ENCODE peak calls at places on chromosomes 5 and 9, in eight cellular contexts. R is cardiac fibroblast; V is CD4-positive, alpha-beta T cell; C is upper lobe of right lung; S is spleen; K is pancreas; H is Caco-2; A is astrocyte of the spinal cord. F is an unnamed sample.

GRCh38 chr9:132319421-132320110 is 35.2 kb downstream of the SETX start:
- DNase-seq in S (no peak), R (peak), C (no peak), V (no peak), K (no peak), H (no peak), A (no peak), F (no peak)

GRCh38 chr5:78568676-78569075 is 79.9 kb downstream of the LHFPL2 start:
- DNase-seq in S (no peak), A (no peak), K (no peak), R (no peak), H (no peak), V (no peak), C (no peak), F (no peak)

GRCh38 chr9:86349271-86349670 is 4.9 kb downstream of the TUT7 start:
- DNase-seq in H (no peak), C (no peak), V (no peak), K (no peak), S (no peak), A (no peak), R (no peak), F (no peak)

GRCh38 chr5:151864349-151864748 is 60.3 kb downstream of the GLRA1 start:
- DNase-seq in C (no peak), R (no peak), H (no peak), K (no peak), A (no peak), V (no peak), S (no peak), F (no peak)

GRCh38 chr5:57408714-57409113 is 73.9 kb downstream of the ACTBL2 start:
- DNase-seq in H (no peak), S (no peak), R (peak), C (no peak), K (no peak), A (peak), V (no peak), F (no peak)

GRCh38 chr9:19830796-19831195 is 42.0 kb upstream of the SLC24A2 start:
- DNase-seq in H (no peak), S (no peak), K (no peak), V (no peak), A (no peak), R (no peak), C (no peak), F (no peak)

GRCh38 chr5:147819371-147819770 is 12.1 kb downstream of the SPINK1 start:
- DNase-seq in V (no peak), S (no peak), H (no peak), R (no peak), K (no peak), C (no peak), A (no peak), F (no peak)

GRCh38 chr5:120372899-120373298 is 91.2 kb upstream of the PRR16 start:
- DNase-seq in A (peak), R (no peak), K (no peak), C (no peak), V (no peak), H (no peak), S (no peak), F (no peak)

GRCh38 chr5:123651234-123651633 is 139.3 kb downstream of the CSNK1G3 start:
- DNase-seq in H (no peak), R (no peak), K (no peak), A (no peak), S (no peak), C (no peak), V (no peak), F (no peak)

GRCh38 chr5:157540707-157541451 is 34.7 kb downstream of the ADAM19 start:
- DNase-seq in V (peak), R (peak), H (no peak), C (peak), A (peak), K (no peak), S (peak), F (no peak)

DNA sequence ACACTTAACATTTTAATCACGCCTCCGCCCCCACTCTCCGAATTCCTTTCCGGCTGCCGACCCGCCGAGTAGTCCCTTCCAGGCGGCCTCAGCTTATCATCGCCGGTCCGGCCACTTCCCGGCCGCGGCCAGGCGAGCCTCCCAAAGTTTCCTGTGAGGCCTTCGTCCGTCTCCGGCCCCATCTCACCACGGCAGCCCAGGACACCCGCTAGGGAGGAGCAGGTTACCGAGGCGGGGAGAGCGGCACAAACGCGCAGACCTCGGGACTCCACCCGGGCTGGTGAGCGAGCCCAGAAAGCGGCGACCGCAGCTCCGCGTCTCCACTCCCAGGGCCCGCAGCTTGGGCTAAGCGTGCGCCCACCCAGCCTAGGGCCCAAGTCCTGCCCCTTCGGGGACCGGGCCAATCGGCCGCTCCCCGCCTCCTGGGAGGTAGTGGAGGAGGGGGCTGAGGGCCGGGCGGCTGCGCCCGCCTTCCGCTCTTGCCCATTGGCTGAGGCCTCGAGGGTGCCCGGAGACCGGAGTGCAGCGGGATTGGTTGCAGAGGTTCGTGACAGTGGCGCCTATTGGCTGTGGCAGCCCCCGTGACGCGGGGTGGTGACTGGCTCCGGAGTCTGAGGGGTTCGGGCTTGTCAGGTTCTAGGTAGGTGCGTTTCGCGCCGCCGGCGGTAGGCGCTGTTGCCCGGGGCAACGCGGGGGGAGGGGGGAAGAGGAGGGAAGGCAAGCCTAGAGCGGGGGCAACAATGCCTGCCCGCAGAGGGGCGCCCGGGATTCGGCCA is 845 bp downstream of the FER start:
- DNase-seq in A (peak), H (peak), S (peak), V (peak), R (peak), C (peak), K (peak), F (peak)
- TF ChIP-seq CTCF in A (no peak), H (no peak), S (peak), V (no peak), R (no peak), C (peak), K (no peak), F (no peak)

GRCh38 chr9:136118367-136119258 is at the start of gene TMEM250:
- DNase-seq in K (peak), C (peak), S (peak), R (peak), A (peak), H (peak), V (peak), F (peak)
- TF ChIP-seq CTCF in K (no peak), C (no peak), S (peak), R (no peak), A (no peak), H (no peak), V (no peak), F (no peak)

GRCh38 chr5:1205255-1206180 is 4.1 kb downstream of the SLC6A19 start:
- DNase-seq in R (no peak), H (no peak), C (no peak), S (no peak), A (no peak), V (no peak), K (no peak), F (no peak)

GRCh38 chr5:1203311-1203967 is 2.0 kb downstream of the SLC6A19 start:
- DNase-seq in V (no peak), R (no peak), S (no peak), H (no peak), K (peak), C (no peak), A (no peak), F (no peak)

GRCh38 chr5:1202798-1203185 is 1.4 kb downstream of the SLC6A19 start:
- DNase-seq in R (no peak), C (no peak), H (no peak), V (no peak), A (no peak), K (no peak), S (no peak), F (no peak)

GRCh38 chr5:1203968-1204692 is 2.7 kb downstream of the SLC6A19 start:
- DNase-seq in C (no peak), A (no peak), S (no peak), V (no peak), K (peak), H (no peak), R (no peak), F (no peak)

DNA sequence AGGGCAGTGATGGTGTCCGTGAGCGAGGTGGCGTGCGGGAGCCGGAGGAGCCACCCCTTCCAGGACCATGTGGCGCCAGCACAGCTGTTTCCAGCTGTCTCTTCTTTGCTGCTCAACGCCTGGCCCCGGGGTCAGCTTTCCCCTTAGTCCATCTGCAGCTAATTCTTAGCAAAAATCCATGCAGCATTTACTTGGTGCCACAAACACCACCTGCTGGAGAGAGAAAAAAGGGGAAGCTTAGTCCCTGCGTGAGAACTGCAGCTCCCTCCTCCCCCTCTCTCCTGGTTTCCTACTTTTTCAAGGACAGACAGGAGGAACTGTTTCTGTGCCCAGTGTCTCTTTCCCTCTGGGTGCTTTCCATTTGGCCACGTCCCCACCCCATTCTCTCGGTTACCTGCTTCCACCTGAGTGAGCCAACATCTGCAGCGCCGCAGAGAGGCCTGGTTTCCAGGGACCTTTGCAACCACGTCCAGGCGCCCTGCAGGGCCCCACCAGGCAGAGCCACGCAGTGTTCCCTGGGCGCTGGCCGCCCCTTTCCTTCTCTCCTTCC is 3.4 kb downstream of the SLC6A19 start:
- DNase-seq in S (no peak), C (no peak), K (peak), H (peak), A (peak), R (peak), V (no peak), F (no peak)
- TF ChIP-seq CTCF in S (no peak), C (peak), K (peak), H (peak), A (peak), R (peak), V (no peak), F (no peak)

DNA sequence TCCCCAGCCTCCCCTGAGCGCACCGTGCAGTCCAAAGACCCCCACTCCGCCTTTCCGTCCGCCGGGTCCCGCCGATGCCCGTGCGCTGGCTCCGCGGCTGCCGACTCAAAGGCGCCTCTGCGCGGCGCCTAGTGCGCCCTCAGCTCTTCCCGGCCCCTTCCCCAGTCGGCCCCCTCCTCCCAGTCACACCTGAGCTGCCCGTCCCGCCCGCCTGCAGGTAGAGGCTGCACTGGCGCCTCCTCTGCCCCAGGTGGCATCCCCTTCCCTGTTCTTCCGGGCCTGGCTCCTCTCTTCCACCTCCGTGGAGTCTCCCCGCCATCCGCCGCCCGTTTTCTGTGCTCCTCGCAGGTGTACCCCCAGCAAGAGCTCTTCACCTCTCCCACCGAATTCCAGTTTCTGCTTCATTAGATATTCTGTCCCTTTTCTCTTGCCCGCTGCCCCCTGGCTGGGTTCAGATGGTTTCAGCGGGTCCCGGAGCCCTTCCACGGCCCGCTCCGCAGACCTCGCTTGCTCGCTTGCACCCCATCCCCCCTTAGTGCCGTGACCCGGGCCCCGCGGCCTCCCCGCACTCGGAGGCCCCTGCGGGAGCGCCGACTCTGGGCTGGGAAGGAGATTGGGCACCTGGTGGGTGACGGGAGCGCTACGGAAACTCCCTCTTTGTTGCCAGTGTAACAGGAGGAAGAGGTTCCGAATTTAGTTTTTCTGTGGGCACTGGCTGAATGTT is 707 bp downstream of the SLC44A1 start:
- DNase-seq in A (no peak), K (peak), S (peak), V (peak), R (peak), H (peak), C (peak), F (no peak)
- TF ChIP-seq CTCF in A (peak), K (peak), S (no peak), V (peak), R (no peak), H (peak), C (peak), F (no peak)

GRCh38 chr9:14846871-14847311 is 63.3 kb downstream of the FREM1 start:
- DNase-seq in V (peak), H (peak), S (peak), C (peak), K (peak), R (peak), A (peak), F (no peak)
- TF ChIP-seq CTCF in V (peak), H (peak), S (peak), C (peak), K (peak), R (peak), A (peak), F (no peak)

DNA sequence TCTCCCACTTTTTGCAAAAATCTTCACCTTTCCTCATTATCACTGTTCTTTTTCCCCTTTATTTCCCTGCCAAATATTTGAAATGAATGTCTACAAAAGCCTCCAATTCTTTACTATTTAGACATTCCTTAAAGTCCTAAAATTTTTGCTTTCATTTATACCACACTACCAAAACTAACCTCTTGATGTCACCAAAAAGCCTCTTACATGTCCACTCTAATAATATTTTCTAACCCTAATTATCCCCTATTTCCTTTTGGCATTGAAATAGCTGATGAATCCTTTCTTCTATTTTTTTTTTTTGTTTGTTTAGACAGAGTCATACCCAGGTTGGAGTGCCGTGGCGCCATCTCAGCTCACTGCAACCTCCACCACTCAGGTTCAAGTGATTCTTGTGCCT is 32.3 kb upstream of the NRG2 start:
- DNase-seq in S (no peak), K (no peak), C (no peak), V (no peak), H (no peak), A (no peak), R (peak), F (no peak)
- TF ChIP-seq CTCF in S (no peak), K (no peak), C (peak), V (no peak), H (peak), A (no peak), R (no peak), F (no peak)

GRCh38 chr5:134438641-134439621 is 27.2 kb upstream of the CDKN2AIPNL start:
- DNase-seq in R (peak), K (no peak), V (no peak), S (peak), C (peak), A (peak), H (peak), F (no peak)
- TF ChIP-seq CTCF in R (no peak), K (no peak), V (no peak), S (no peak), C (no peak), A (no peak), H (no peak), F (no peak)

GRCh38 chr9:121169094-121169601 is 32.5 kb downstream of the RAB14 start:
- DNase-seq in K (no peak), S (no peak), C (no peak), H (no peak), V (peak), A (no peak), R (peak), F (no peak)
- TF ChIP-seq CTCF in K (no peak), S (peak), C (peak), H (peak), V (peak), A (peak), R (peak), F (no peak)

GRCh38 chr9:131028221-131028884 is 19.4 kb downstream of the LAMC3 start:
- DNase-seq in C (no peak), V (no peak), H (no peak), S (no peak), R (no peak), K (no peak), A (no peak), F (no peak)

GRCh38 chr9:131027048-131027871 is 18.3 kb downstream of the LAMC3 start:
- DNase-seq in V (no peak), C (no peak), R (no peak), K (no peak), S (no peak), A (no peak), H (no peak), F (no peak)

GRCh38 chr9:131024978-131025868 is 16.2 kb downstream of the LAMC3 start:
- DNase-seq in H (no peak), S (no peak), A (no peak), V (no peak), K (no peak), R (no peak), C (no peak), F (no peak)

GRCh38 chr9:131027872-131028179 is 18.9 kb downstream of the LAMC3 start:
- DNase-seq in S (no peak), C (no peak), H (no peak), R (no peak), K (no peak), A (no peak), V (no peak), F (no peak)

DNA sequence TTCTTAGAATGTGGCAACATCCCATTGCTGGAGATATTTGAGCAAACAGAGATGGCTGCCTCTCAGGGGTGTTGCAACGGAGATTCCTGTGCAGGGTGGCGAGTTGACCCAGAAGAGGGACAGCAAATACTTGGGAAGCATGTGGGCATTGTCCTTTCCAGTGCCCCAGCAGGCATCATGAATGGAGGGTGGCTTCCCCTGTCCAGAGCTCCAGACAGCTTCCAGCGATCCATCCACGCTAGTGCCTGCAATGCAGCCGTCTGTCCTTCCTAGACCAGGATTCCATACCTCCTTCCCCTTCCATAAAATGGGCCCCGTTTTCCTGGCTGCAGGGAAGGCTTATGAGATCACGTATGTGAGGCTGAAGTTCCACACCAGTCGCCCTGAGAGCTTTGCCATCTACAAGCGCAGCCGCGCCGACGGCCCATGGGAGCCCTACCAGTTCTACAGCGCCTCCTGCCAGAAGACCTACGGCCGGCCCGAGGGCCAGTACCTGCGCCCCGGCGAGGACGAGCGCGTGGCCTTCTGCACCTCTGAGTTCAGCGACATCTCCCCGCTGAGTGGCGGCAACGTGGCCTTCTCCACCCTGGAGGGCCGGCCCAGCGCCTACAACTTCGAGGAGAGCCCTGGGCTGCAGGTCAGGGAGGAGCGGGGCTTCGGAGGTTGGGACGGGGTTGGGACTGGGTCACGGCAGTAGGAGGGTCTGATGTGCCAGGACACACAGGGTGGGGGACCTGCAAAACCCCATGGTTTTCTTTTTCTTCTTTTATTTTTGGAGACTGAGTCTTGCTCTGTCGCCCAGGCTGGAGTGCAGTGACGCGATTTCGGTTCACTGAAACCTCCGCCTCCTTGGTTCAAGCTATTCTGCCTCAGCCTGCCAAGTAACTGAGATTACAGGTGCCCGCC is 17.2 kb downstream of the LAMC3 start:
- DNase-seq in K (no peak), A (no peak), C (no peak), S (no peak), V (no peak), H (no peak), R (no peak), F (no peak)
- TF ChIP-seq CTCF in K (no peak), A (no peak), C (no peak), S (no peak), V (no peak), H (no peak), R (no peak), F (no peak)